ENCODE peak calls at places on chromosome 5, in eight cellular contexts. One of them, this sample, is unnamed.

GRCh38 chr5:51345106-51345505 is 38.1 kb upstream of the ISL1 start:
- DNase-seq in ovary: no peak
- DNase-seq in spleen: no peak
- DNase-seq in HCT116: peak
- DNase-seq in heart left ventricle: no peak
- DNase-seq in GM12892: no peak
- DNase-seq in tibial nerve: no peak
- DNase-seq in K562: no peak
- DNase-seq in this sample: no peak

GRCh38 chr5:148972958-148973357 is 89.9 kb downstream of the SH3TC2 start:
- DNase-seq in GM12892: no peak
- DNase-seq in heart left ventricle: peak
- DNase-seq in ovary: peak
- DNase-seq in HCT116: peak
- DNase-seq in tibial nerve: no peak
- DNase-seq in spleen: no peak
- DNase-seq in K562: no peak
- DNase-seq in this sample: no peak

GRCh38 chr5:10317825-10318682 is 10.4 kb upstream of the CMBL start:
- DNase-seq in GM12892: no peak
- DNase-seq in K562: peak
- DNase-seq in HCT116: no peak
- DNase-seq in ovary: no peak
- DNase-seq in tibial nerve: no peak
- DNase-seq in heart left ventricle: no peak
- DNase-seq in spleen: no peak
- DNase-seq in this sample: no peak

GRCh38 chr5:161266954-161267353 is 279.6 kb downstream of the GABRB2 start:
- DNase-seq in GM12892: no peak
- DNase-seq in tibial nerve: no peak
- DNase-seq in heart left ventricle: no peak
- DNase-seq in HCT116: no peak
- DNase-seq in spleen: no peak
- DNase-seq in K562: no peak
- DNase-seq in ovary: no peak
- DNase-seq in this sample: no peak

GRCh38 chr5:39072915-39073758 is 1.1 kb downstream of the RICTOR start:
- DNase-seq in K562: peak
- DNase-seq in tibial nerve: no peak
- DNase-seq in spleen: no peak
- DNase-seq in HCT116: no peak
- DNase-seq in GM12892: peak
- DNase-seq in heart left ventricle: no peak
- DNase-seq in ovary: peak
- DNase-seq in this sample: peak

GRCh38 chr5:150311015-150311692 is 8.4 kb upstream of the ARSI start:
- DNase-seq in heart left ventricle: no peak
- DNase-seq in HCT116: no peak
- DNase-seq in tibial nerve: no peak
- DNase-seq in ovary: no peak
- DNase-seq in K562: no peak
- DNase-seq in spleen: no peak
- DNase-seq in GM12892: no peak
- DNase-seq in this sample: no peak

GRCh38 chr5:151570512-151571269 is 20.4 kb downstream of the FAT2 start:
- DNase-seq in heart left ventricle: no peak
- DNase-seq in ovary: no peak
- DNase-seq in HCT116: peak
- DNase-seq in K562: no peak
- DNase-seq in tibial nerve: no peak
- DNase-seq in GM12892: no peak
- DNase-seq in spleen: no peak
- DNase-seq in this sample: no peak

GRCh38 chr5:141821430-141821925 is 56.7 kb downstream of the PCDH1 start:
- DNase-seq in HCT116: peak
- DNase-seq in K562: peak
- DNase-seq in tibial nerve: no peak
- DNase-seq in heart left ventricle: no peak
- DNase-seq in ovary: no peak
- DNase-seq in spleen: no peak
- DNase-seq in GM12892: no peak
- DNase-seq in this sample: peak

GRCh38 chr5:40033411-40033810 is 608.6 kb upstream of the DAB2 start:
- DNase-seq in HCT116: no peak
- DNase-seq in ovary: no peak
- DNase-seq in spleen: peak
- DNase-seq in tibial nerve: no peak
- DNase-seq in GM12892: no peak
- DNase-seq in K562: no peak
- DNase-seq in heart left ventricle: no peak
- DNase-seq in this sample: no peak

GRCh38 chr5:88671808-88672499 is 211.0 kb downstream of the MEF2C start:
- DNase-seq in GM12892: no peak
- DNase-seq in K562: no peak
- DNase-seq in tibial nerve: no peak
- DNase-seq in spleen: no peak
- DNase-seq in ovary: no peak
- DNase-seq in heart left ventricle: no peak
- DNase-seq in HCT116: no peak
- DNase-seq in this sample: no peak

GRCh38 chr5:73705364-73705763 is 79.4 kb downstream of the ARHGEF28 start:
- DNase-seq in ovary: no peak
- DNase-seq in HCT116: no peak
- DNase-seq in heart left ventricle: no peak
- DNase-seq in K562: no peak
- DNase-seq in spleen: no peak
- DNase-seq in GM12892: no peak
- DNase-seq in tibial nerve: no peak
- DNase-seq in this sample: no peak

GRCh38 chr5:72920690-72921089 is 35.2 kb upstream of the FCHO2 start:
- DNase-seq in HCT116: peak
- DNase-seq in ovary: no peak
- DNase-seq in heart left ventricle: no peak
- DNase-seq in GM12892: no peak
- DNase-seq in K562: peak
- DNase-seq in spleen: no peak
- DNase-seq in tibial nerve: no peak
- DNase-seq in this sample: peak

GRCh38 chr5:7878381-7878873 is 9.5 kb downstream of the MTRR start:
- DNase-seq in tibial nerve: no peak
- DNase-seq in heart left ventricle: no peak
- DNase-seq in GM12892: no peak
- DNase-seq in HCT116: no peak
- DNase-seq in K562: no peak
- DNase-seq in ovary: no peak
- DNase-seq in spleen: no peak
- DNase-seq in this sample: no peak

GRCh38 chr5:72510610-72511121 is 3.5 kb upstream of the ZNF366 start:
- DNase-seq in spleen: no peak
- DNase-seq in K562: no peak
- DNase-seq in ovary: peak
- DNase-seq in GM12892: no peak
- DNase-seq in HCT116: no peak
- DNase-seq in tibial nerve: no peak
- DNase-seq in heart left ventricle: no peak
- DNase-seq in this sample: no peak

GRCh38 chr5:107100121-107100520 is 570.6 kb downstream of the EFNA5 start:
- DNase-seq in HCT116: no peak
- DNase-seq in heart left ventricle: no peak
- DNase-seq in K562: no peak
- DNase-seq in tibial nerve: no peak
- DNase-seq in ovary: no peak
- DNase-seq in GM12892: no peak
- DNase-seq in spleen: no peak
- DNase-seq in this sample: no peak

DNA sequence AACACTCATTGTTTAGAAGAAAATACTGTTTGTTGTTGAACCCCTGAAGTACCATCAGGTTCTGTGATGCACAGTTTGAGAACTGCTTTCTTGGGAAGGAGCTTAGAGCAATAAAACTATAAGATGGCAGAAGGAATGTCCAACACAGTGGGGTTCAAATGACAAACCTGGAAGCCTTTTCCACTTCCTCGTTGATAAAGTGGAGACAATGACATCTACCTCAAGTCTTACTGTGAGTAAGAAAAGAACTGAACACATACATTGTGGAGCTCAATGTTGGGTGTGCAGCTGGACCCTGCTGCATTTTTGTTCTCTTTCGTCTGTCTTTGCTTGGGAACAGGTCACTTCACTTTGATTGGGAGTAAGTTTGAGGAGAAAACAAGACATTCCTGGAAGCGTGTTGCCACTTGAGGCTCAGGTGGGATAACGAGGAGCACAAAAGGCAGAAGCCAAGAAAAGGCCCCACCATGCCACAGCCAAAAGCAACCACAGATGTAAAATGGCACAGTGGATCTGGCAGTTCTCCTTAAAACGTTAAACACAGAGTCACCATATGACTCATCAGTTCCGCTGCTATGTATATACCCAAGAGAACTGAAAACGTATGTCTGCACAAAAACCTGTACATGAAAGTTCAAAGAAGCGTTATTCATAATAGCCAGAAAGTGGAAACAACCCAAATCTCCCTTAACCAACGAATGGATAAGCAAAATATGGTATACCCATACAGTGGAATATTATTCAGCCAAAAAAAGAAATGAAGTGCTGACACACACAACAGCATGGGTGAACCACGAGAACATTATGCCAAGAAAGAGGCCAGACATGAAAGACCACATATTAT is 42.9 kb upstream of the SUB1 start:
- DNase-seq in HCT116: no peak
- DNase-seq in GM12892: no peak
- DNase-seq in heart left ventricle: no peak
- DNase-seq in tibial nerve: no peak
- DNase-seq in K562: no peak
- DNase-seq in spleen: no peak
- DNase-seq in ovary: no peak
- DNase-seq in this sample: no peak
- TF ChIP-seq POLR2A in HCT116: no peak
- TF ChIP-seq POLR2A in GM12892: no peak
- TF ChIP-seq POLR2A in heart left ventricle: no peak
- TF ChIP-seq POLR2A in tibial nerve: no peak
- TF ChIP-seq POLR2A in K562: no peak
- TF ChIP-seq POLR2A in spleen: no peak
- TF ChIP-seq POLR2A in ovary: no peak
- TF ChIP-seq POLR2A in this sample: no peak

GRCh38 chr5:105836906-105837305 is 1833.8 kb downstream of the EFNA5 start:
- DNase-seq in heart left ventricle: no peak
- DNase-seq in HCT116: no peak
- DNase-seq in spleen: no peak
- DNase-seq in ovary: no peak
- DNase-seq in GM12892: no peak
- DNase-seq in K562: no peak
- DNase-seq in tibial nerve: no peak
- DNase-seq in this sample: no peak
- TF ChIP-seq POLR2A in heart left ventricle: no peak
- TF ChIP-seq POLR2A in HCT116: no peak
- TF ChIP-seq POLR2A in spleen: no peak
- TF ChIP-seq POLR2A in ovary: no peak
- TF ChIP-seq POLR2A in GM12892: no peak
- TF ChIP-seq POLR2A in K562: no peak
- TF ChIP-seq POLR2A in tibial nerve: no peak
- TF ChIP-seq POLR2A in this sample: no peak

DNA sequence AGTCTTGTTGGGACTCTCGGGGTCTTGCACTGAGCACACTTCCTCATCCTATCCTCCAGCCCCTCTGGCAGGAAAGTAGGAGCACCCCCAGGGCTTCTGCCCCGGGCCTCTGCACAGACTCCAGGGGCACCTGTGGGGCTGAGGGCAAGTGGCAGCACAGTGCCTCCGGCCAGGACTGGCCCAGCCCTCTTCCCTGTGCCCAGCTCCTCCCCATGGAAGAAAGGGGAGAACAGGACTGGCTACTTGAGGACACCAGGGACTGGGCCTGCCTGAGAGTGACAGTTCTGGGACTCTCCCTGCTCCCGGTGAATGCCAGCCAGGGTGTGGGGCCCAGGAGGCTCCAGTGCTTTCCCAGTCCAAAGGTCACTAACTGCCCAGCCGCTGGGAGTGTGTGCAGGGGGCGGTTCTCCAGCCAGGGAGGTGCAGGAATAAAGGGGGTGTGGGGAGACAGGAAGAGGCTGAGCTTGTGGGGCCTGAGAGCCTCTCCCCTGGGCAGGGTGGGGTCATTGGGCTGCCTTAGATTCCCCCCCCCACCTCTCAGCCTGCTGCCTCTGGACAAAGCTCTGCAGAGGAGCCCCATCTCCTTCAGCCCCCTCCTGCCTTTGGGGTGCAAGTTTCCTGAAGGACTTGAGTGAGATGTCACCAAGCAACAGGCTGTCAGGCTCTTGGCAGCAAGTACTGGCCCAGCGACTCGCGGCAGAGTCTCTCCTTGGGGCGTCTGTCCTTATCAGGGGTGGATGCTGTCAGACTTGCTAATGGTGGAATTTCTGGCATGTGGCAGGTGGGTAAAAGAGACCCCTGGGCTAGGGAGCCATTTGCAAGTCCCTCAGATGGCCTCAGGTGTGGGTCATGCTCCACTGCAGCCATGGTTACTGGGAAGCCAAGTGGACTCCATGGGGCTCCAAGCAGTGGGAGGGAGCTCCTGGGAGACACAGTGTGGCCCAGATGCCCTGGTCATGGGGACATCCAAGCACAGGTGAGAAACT is 19.1 kb upstream of the JADE2 start:
- DNase-seq in GM12892: no peak
- DNase-seq in tibial nerve: no peak
- DNase-seq in K562: peak
- DNase-seq in spleen: peak
- DNase-seq in HCT116: peak
- DNase-seq in ovary: peak
- DNase-seq in heart left ventricle: peak
- DNase-seq in this sample: no peak
- TF ChIP-seq POLR2A in GM12892: no peak
- TF ChIP-seq POLR2A in tibial nerve: no peak
- TF ChIP-seq POLR2A in K562: no peak
- TF ChIP-seq POLR2A in spleen: no peak
- TF ChIP-seq POLR2A in HCT116: peak
- TF ChIP-seq POLR2A in ovary: no peak
- TF ChIP-seq POLR2A in heart left ventricle: peak
- TF ChIP-seq POLR2A in this sample: no peak

DNA sequence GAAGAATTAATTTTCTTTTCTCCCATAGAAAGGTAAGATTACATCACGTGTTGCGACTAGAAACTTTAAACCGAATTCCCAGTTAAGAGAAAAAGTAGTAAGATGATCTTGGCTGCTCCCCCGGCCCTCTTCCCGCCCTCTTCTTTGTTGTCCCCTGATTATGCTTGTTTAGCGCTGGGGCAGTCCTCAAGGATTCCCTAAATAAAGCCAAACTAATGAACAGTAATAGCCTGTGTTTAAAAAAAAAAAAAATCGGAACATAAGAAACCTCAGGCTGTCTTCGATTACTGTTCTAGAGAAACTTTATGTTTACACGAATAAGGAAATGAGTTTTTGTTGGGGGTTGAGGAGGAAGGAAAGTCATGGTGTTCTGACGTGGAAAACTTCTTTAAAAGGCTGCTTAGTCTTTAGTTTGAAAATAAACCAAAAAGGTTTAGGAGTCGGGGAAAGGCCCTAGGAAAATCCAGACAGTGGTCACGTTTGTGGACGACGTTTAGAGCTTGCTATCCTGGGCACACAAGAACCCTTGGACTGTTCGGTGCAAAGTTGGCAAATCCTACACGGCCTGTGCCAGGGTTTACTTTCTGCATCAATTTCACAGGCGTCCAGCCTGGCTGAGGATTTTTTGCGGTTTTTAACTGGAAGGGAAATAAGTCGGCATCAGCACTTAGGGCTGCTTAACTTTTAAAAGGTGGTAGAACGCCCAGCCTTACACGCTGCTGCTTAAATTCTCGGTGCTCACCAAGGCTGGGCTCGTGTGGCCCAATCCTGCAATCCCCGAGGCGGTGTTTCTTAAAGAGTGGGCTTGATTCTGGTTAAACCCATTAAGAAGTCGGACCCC is 1.1 kb upstream of the MAT2B start:
- DNase-seq in spleen: peak
- DNase-seq in GM12892: no peak
- DNase-seq in K562: peak
- DNase-seq in HCT116: no peak
- DNase-seq in heart left ventricle: no peak
- DNase-seq in ovary: peak
- DNase-seq in tibial nerve: peak
- DNase-seq in this sample: peak
- TF ChIP-seq POLR2A in spleen: no peak
- TF ChIP-seq POLR2A in GM12892: peak
- TF ChIP-seq POLR2A in K562: no peak
- TF ChIP-seq POLR2A in HCT116: peak
- TF ChIP-seq POLR2A in heart left ventricle: no peak
- TF ChIP-seq POLR2A in ovary: no peak
- TF ChIP-seq POLR2A in tibial nerve: no peak
- TF ChIP-seq POLR2A in this sample: no peak